ENCODE peak calls at places on chromosomes 5 and 9, in six cellular contexts. E, O, R, S, Q and A are unnamed samples.

GRCh38 chr9:38249587-38250210 is 142.8 kb upstream of the ALDH1B1 start:
- DNase-seq in E (no peak), S (no peak), O (no peak), Q (no peak), R (no peak), A (no peak)

GRCh38 chr5:155082401-155082800 is 68.8 kb downstream of the KIF4B start:
- DNase-seq in E (peak; percentile 28), R (no peak), O (no peak), Q (no peak), S (no peak), A (peak; percentile 18)

GRCh38 chr5:109945097-109945678 is 255.5 kb downstream of the MAN2A1 start:
- DNase-seq in O (peak; percentile 13), R (no peak), Q (no peak), S (no peak), E (no peak), A (no peak)

GRCh38 chr9:131111854-131112311 is 13.5 kb upstream of the NUP214 start:
- DNase-seq in E (no peak), S (no peak), O (peak; percentile 70), R (no peak), Q (no peak), A (no peak)

GRCh38 chr5:56711191-56711590 is 104.2 kb upstream of the MAP3K1 start:
- DNase-seq in Q (no peak), E (no peak), O (no peak), S (no peak), R (no peak), A (no peak)

GRCh38 chr5:79109527-79110492 is 1.8 kb upstream of the BHMT start:
- DNase-seq in O (peak; percentile 28), E (peak; percentile 29), S (no peak), Q (peak; percentile 60), R (no peak), A (peak; percentile 2)

GRCh38 chr9:90092512-90092911 is 487.7 kb downstream of the GADD45G start:
- DNase-seq in Q (no peak), O (no peak), S (no peak), R (no peak), E (no peak), A (no peak)

GRCh38 chr5:121559832-121560231 is 291.9 kb upstream of the FTMT start:
- DNase-seq in S (no peak), E (no peak), R (no peak), Q (no peak), O (no peak), A (no peak)

DNA sequence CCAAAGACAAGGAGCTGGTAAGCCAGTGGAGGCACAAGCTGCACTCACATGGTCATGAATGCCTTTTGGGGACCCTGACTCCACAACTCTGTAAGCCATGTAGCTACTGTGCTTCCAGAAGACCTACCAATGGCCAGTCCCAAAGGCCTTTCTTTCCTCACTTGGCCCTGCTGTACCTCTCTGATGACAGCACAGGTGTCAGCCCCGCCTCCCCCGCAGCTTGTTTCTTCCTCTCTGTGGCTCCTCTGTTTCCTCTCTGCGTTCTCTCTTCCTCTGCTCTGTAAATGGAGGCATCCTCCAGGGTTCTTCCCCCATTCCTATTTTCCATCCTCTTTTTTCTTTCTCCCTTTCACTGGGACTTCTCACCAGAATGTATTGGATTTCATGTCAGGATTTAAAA is 26.7 kb downstream of the SH3TC2 start:
- DNase-seq in S (no peak), R (no peak), Q (no peak), O (no peak), E (no peak), A (no peak)
- TF ChIP-seq SIN3A in S (no peak), R (no peak), Q (no peak), O (no peak), E (no peak), A (no peak)

GRCh38 chr5:149447373-149448367 is 68.6 kb upstream of the IL17B start:
- DNase-seq in R (no peak), E (no peak), O (no peak), Q (no peak), S (no peak), A (no peak)

GRCh38 chr5:149442563-149443182 is 63.6 kb upstream of the IL17B start:
- DNase-seq in O (peak; percentile 82), Q (peak; percentile 99), R (peak; percentile 91), S (no peak), E (no peak), A (peak; percentile 68)

GRCh38 chr5:149443210-149443609 is 64.1 kb upstream of the IL17B start:
- DNase-seq in Q (no peak), S (no peak), R (no peak), E (no peak), O (no peak), A (no peak)

GRCh38 chr5:149445739-149446369 is 66.8 kb upstream of the IL17B start:
- DNase-seq in Q (no peak), E (no peak), S (no peak), O (peak; percentile 88), R (no peak), A (no peak)

DNA sequence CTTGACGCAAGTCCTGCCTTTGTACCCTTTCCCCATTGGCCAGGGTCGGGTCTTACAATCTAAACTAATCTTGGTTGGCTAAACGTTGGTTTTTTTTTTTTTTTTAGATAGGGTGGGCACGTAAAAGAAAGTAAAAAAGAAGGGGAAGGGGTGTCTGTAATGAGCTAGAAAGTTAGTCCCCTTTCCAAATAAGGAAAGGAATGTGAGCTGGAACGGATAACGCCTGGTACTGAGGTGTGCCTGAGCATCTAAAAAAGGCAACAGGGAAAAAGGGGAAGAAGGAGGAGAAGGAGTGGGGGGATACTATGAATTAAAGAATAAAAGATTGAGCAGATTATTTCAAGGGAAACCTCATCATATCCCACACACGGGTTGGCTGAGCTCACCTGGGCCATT is 66.2 kb upstream of the IL17B start:
- DNase-seq in O (no peak), R (no peak), S (no peak), Q (no peak), E (no peak), A (no peak)
- H3K4me1 ChIP-seq in O (peaks cover 64% of the 10 kb centered on the region), R (peaks cover 16% of the 10 kb centered on the region), S (no peaks in the 10 kb centered on the region), Q (peaks cover 15% of the 10 kb centered on the region), E (peaks cover 22% of the 10 kb centered on the region), A (peaks cover 41% of the 10 kb centered on the region)

GRCh38 chr9:100308965-100309564 is 43.7 kb downstream of the TEX10 start:
- DNase-seq in O (no peak), Q (no peak), R (no peak), E (no peak), S (no peak), A (no peak)

GRCh38 chr9:100315561-100315960 is 37.2 kb downstream of the TEX10 start:
- DNase-seq in O (no peak), S (no peak), Q (no peak), E (no peak), R (no peak), A (no peak)

GRCh38 chr9:100307061-100307460 is 45.7 kb downstream of the TEX10 start:
- DNase-seq in Q (no peak), O (no peak), R (no peak), E (no peak), S (no peak), A (no peak)

GRCh38 chr9:100306283-100306682 is 46.5 kb downstream of the TEX10 start:
- DNase-seq in E (no peak), S (no peak), O (no peak), R (no peak), Q (no peak), A (no peak)

GRCh38 chr9:100309992-100310391 is 42.8 kb downstream of the TEX10 start:
- DNase-seq in Q (no peak), O (no peak), R (no peak), S (no peak), E (no peak), A (no peak)
- TF ChIP-seq SIN3A in Q (no peak), O (no peak), R (no peak), S (no peak), E (no peak), A (no peak)

GRCh38 chr5:136039202-136039601 is 10.4 kb downstream of the TGFBI start:
- DNase-seq in E (no peak), O (no peak), S (no peak), R (no peak), Q (no peak), A (no peak)

GRCh38 chr5:136042665-136043121 is 13.9 kb downstream of the TGFBI start:
- DNase-seq in Q (no peak), R (no peak), O (peak; percentile 29), S (no peak), E (no peak), A (no peak)

GRCh38 chr5:136042156-136042555 is 13.4 kb downstream of the TGFBI start:
- DNase-seq in S (no peak), O (no peak), Q (no peak), E (no peak), R (no peak), A (no peak)

GRCh38 chr5:136038635-136039034 is 9.8 kb downstream of the TGFBI start:
- DNase-seq in R (no peak), E (no peak), O (no peak), S (no peak), Q (no peak), A (no peak)

DNA sequence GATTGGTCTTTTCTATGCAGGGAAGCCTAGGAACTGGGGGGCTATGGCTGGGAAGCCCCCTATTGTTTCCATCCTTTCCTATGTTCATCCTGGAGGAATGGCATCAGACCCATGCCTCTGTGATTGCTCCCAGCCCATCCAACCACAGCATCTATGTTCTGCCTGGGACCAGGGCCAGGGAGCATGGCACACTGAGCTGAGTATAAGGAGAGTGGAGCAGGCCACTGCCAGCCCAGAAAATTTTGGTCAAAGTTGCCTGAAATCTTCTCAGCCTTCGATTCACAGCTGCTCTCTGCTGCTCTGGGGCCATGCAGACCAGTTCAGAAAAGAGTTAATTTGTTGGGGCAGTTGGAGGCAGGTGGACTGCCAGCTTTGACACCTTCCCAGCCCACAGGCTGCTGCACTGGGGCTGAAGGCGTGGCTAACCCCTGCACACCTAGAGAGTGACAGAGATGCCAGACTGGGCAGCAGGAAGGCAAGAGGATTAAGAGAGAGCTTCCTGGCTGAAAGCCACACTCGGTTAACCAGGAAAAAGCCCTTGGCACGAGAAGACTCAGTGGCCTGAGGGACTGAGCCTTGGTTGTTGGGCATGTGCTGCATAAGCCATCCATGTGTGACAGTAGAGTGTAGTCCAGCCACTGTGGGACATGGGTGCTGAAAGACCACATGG is 12.1 kb downstream of the TGFBI start:
- DNase-seq in Q (no peak), R (no peak), S (no peak), E (no peak), O (no peak), A (no peak)
- H3K4me1 ChIP-seq in Q (peaks cover 4% of the 10 kb centered on the region), R (peaks cover 21% of the 10 kb centered on the region), S (peaks cover 11% of the 10 kb centered on the region), E (peaks cover 3% of the 10 kb centered on the region), O (peaks cover 19% of the 10 kb centered on the region), A (peaks cover 21% of the 10 kb centered on the region)

GRCh38 chr9:101628173-101628572 is 33.4 kb upstream of the PPP3R2 start:
- DNase-seq in E (no peak), Q (no peak), S (no peak), O (no peak), R (no peak), A (no peak)
- TF ChIP-seq SIN3A in E (no peak), Q (no peak), S (no peak), O (no peak), R (no peak), A (no peak)

DNA sequence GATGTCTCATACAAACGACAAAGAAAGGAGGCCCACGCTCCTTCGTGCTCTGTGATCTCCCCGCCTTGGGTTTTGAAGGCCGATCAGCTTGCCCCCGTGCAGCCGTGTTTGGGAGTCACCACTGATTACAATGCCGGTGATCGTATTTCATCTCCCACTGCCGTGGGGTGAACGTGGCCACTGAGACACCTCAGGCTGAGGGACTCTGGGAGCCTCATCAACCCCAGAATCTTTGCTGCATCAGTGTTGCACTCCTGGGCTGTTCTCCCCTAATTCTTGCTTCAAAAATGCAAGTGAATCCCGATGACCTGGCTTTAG is 194.2 kb downstream of the HSPA4 start:
- DNase-seq in O (no peak), S (no peak), R (no peak), E (no peak), Q (no peak), A (no peak)
- H3K4me1 ChIP-seq in O (peaks cover 52% of the 10 kb centered on the region), S (peaks cover 33% of the 10 kb centered on the region), R (peaks cover 16% of the 10 kb centered on the region), E (peaks cover 30% of the 10 kb centered on the region), Q (peaks cover 4% of the 10 kb centered on the region), A (peaks cover 31% of the 10 kb centered on the region)